ENCODE peak calls at places on chromosomes 16 and 17, in ten cellular contexts. E, L, Y, O, H, J, G, V, M and Z are unnamed samples.

GRCh38 chr17:61011269-61011668 is 333.6 kb downstream of the BCAS3 start:
- DNase-seq in E (no peak), L (no peak), Y (no peak), O (no peak), H (no peak), J (no peak), G (no peak), V (no peak), M (no peak), Z (no peak)

GRCh38 chr16:17294856-17295255 is 175.9 kb downstream of the XYLT1 start:
- DNase-seq in E (no peak), L (no peak), Y (no peak), O (no peak), H (no peak), J (no peak), G (no peak), V (no peak), M (no peak), Z (no peak)

GRCh38 chr17:7538050-7538449 is 10.8 kb upstream of the TNFSF12 start:
- DNase-seq in E (no peak), L (no peak), Y (no peak), O (no peak), H (no peak), J (no peak), G (no peak), V (no peak), M (no peak), Z (no peak)

GRCh38 chr16:68229431-68230175 is 6.3 kb downstream of the ESRP2 start:
- DNase-seq in E (no peak), L (peak; percentile 74), Y (peak; percentile 29), O (peak; percentile 43), H (peak; percentile 21), J (peak; percentile 22), G (peak; percentile 57), V (peak; percentile 70), M (peak; percentile 15), Z (no peak)

GRCh38 chr17:81338301-81339179 is 43.4 kb upstream of the SLC38A10 start:
- DNase-seq in E (no peak), L (no peak), Y (no peak), O (peak; percentile 86), H (no peak), J (no peak), G (no peak), V (no peak), M (no peak), Z (no peak)

GRCh38 chr17:20852541-20853370 is 190.1 kb downstream of the USP22 start:
- DNase-seq in E (peak; percentile 47), L (no peak), Y (no peak), O (no peak), H (no peak), J (no peak), G (peak; percentile 48), V (no peak), M (no peak), Z (peak; percentile 44)

GRCh38 chr17:38730526-38731379 is 612 bp downstream of the CISD3 start:
- DNase-seq in E (peak; percentile 68), L (no peak), Y (peak; percentile 83), O (peak; percentile 89), H (no peak), J (no peak), G (no peak), V (no peak), M (no peak), Z (no peak)

GRCh38 chr17:48541036-48541573 is 3.8 kb downstream of the HOXB2 start:
- DNase-seq in E (no peak), L (no peak), Y (no peak), O (no peak), H (no peak), J (no peak), G (no peak), V (no peak), M (no peak), Z (no peak)

GRCh38 chr16:14616280-14616679 is 13.8 kb downstream of the PARN start:
- DNase-seq in E (no peak), L (no peak), Y (no peak), O (no peak), H (no peak), J (no peak), G (no peak), V (no peak), M (no peak), Z (no peak)

GRCh38 chr16:10744370-10745030 is 858 bp downstream of the NUBP1 start:
- DNase-seq in E (no peak), L (peak; percentile 14), Y (peak; percentile 51), O (no peak), H (no peak), J (no peak), G (no peak), V (no peak), M (no peak), Z (no peak)